ENCODE peak calls at places on chromosomes 7 and 10, in nine cellular contexts. One of them, this sample, is unnamed.

GRCh38 chr7:92708105-92709042 is 118.2 kb upstream of the FAM133B start:
- DNase-seq in ovary: no peak
- DNase-seq in spleen: no peak
- DNase-seq in IMR-90: no peak
- DNase-seq in HCT116: no peak
- DNase-seq in breast epithelium: no peak
- DNase-seq in right lobe of liver: no peak
- DNase-seq in uterus: no peak
- DNase-seq in lower leg skin: no peak
- DNase-seq in this sample: no peak

GRCh38 chr10:58164517-58164916 is 103.2 kb downstream of the IPMK start:
- DNase-seq in ovary: no peak
- DNase-seq in uterus: no peak
- DNase-seq in IMR-90: no peak
- DNase-seq in right lobe of liver: no peak
- DNase-seq in breast epithelium: no peak
- DNase-seq in lower leg skin: no peak
- DNase-seq in spleen: no peak
- DNase-seq in HCT116: no peak
- DNase-seq in this sample: no peak

GRCh38 chr7:105623378-105623777 is 42.1 kb upstream of the EFCAB10 start:
- DNase-seq in breast epithelium: no peak
- DNase-seq in IMR-90: no peak
- DNase-seq in spleen: no peak
- DNase-seq in HCT116: no peak
- DNase-seq in ovary: no peak
- DNase-seq in lower leg skin: no peak
- DNase-seq in uterus: no peak
- DNase-seq in right lobe of liver: no peak
- DNase-seq in this sample: no peak

GRCh38 chr7:144720139-144720538 is 115.7 kb downstream of the TPK1 start:
- DNase-seq in breast epithelium: no peak
- DNase-seq in ovary: no peak
- DNase-seq in spleen: no peak
- DNase-seq in uterus: no peak
- DNase-seq in HCT116: peak; percentile 13
- DNase-seq in lower leg skin: no peak
- DNase-seq in right lobe of liver: no peak
- DNase-seq in IMR-90: no peak
- DNase-seq in this sample: peak; percentile 8

GRCh38 chr10:121300723-121301122 is 297.5 kb downstream of the FGFR2 start:
- DNase-seq in IMR-90: no peak
- DNase-seq in uterus: no peak
- DNase-seq in lower leg skin: no peak
- DNase-seq in breast epithelium: no peak
- DNase-seq in spleen: no peak
- DNase-seq in right lobe of liver: no peak
- DNase-seq in HCT116: no peak
- DNase-seq in ovary: no peak
- DNase-seq in this sample: no peak

GRCh38 chr10:73253226-73253557 is 748 bp upstream of the MRPS16 start:
- DNase-seq in lower leg skin: no peak
- DNase-seq in breast epithelium: no peak
- DNase-seq in spleen: no peak
- DNase-seq in right lobe of liver: no peak
- DNase-seq in ovary: no peak
- DNase-seq in HCT116: no peak
- DNase-seq in uterus: no peak
- DNase-seq in IMR-90: no peak
- DNase-seq in this sample: no peak

GRCh38 chr10:23035569-23035968 is 59.8 kb upstream of the MSRB2 start:
- DNase-seq in breast epithelium: no peak
- DNase-seq in HCT116: peak; percentile 21
- DNase-seq in lower leg skin: no peak
- DNase-seq in spleen: no peak
- DNase-seq in right lobe of liver: no peak
- DNase-seq in ovary: no peak
- DNase-seq in IMR-90: no peak
- DNase-seq in uterus: no peak
- DNase-seq in this sample: no peak

GRCh38 chr7:55063633-55064032 is 44.8 kb downstream of the EGFR start:
- DNase-seq in HCT116: no peak
- DNase-seq in right lobe of liver: no peak
- DNase-seq in IMR-90: peak; percentile 78
- DNase-seq in spleen: no peak
- DNase-seq in ovary: no peak
- DNase-seq in breast epithelium: no peak
- DNase-seq in lower leg skin: no peak
- DNase-seq in uterus: no peak
- DNase-seq in this sample: peak; percentile 89

GRCh38 chr10:101856626-101857025 is 13.0 kb upstream of the KCNIP2 start:
- DNase-seq in IMR-90: peak; percentile 62
- DNase-seq in breast epithelium: no peak
- DNase-seq in ovary: no peak
- DNase-seq in right lobe of liver: no peak
- DNase-seq in HCT116: no peak
- DNase-seq in spleen: no peak
- DNase-seq in uterus: no peak
- DNase-seq in lower leg skin: no peak
- DNase-seq in this sample: no peak

GRCh38 chr10:45427305-45427955 is 53.4 kb downstream of the ALOX5 start:
- DNase-seq in IMR-90: no peak
- DNase-seq in ovary: no peak
- DNase-seq in right lobe of liver: no peak
- DNase-seq in lower leg skin: no peak
- DNase-seq in breast epithelium: no peak
- DNase-seq in spleen: peak; percentile 73
- DNase-seq in HCT116: no peak
- DNase-seq in uterus: no peak
- DNase-seq in this sample: no peak

GRCh38 chr7:90345548-90346319 is 782 bp upstream of the GTPBP10 start:
- DNase-seq in spleen: no peak
- DNase-seq in HCT116: no peak
- DNase-seq in uterus: no peak
- DNase-seq in ovary: no peak
- DNase-seq in breast epithelium: no peak
- DNase-seq in lower leg skin: no peak
- DNase-seq in right lobe of liver: no peak
- DNase-seq in IMR-90: peak; percentile 42
- DNase-seq in this sample: no peak

GRCh38 chr10:60042959-60043358 is 136.6 kb upstream of the CCDC6 start:
- DNase-seq in ovary: no peak
- DNase-seq in HCT116: no peak
- DNase-seq in breast epithelium: no peak
- DNase-seq in lower leg skin: no peak
- DNase-seq in uterus: no peak
- DNase-seq in spleen: no peak
- DNase-seq in right lobe of liver: no peak
- DNase-seq in IMR-90: no peak
- DNase-seq in this sample: no peak

GRCh38 chr10:94097656-94098055 is 103.9 kb downstream of the PLCE1 start:
- DNase-seq in spleen: no peak
- DNase-seq in breast epithelium: no peak
- DNase-seq in ovary: no peak
- DNase-seq in right lobe of liver: no peak
- DNase-seq in HCT116: no peak
- DNase-seq in lower leg skin: no peak
- DNase-seq in uterus: no peak
- DNase-seq in IMR-90: peak; percentile 23
- DNase-seq in this sample: peak; percentile 50

GRCh38 chr10:27099916-27100799 is at the start of gene ANKRD26:
- DNase-seq in lower leg skin: peak; percentile 97
- DNase-seq in right lobe of liver: peak; percentile 98
- DNase-seq in uterus: peak; percentile 98
- DNase-seq in breast epithelium: peak; percentile 94
- DNase-seq in ovary: peak; percentile 98
- DNase-seq in HCT116: peak; percentile 94
- DNase-seq in spleen: peak; percentile 99
- DNase-seq in IMR-90: peak; percentile 97
- DNase-seq in this sample: peak; percentile 92
- TF ChIP-seq POLR2A in lower leg skin: no peak
- TF ChIP-seq POLR2A in right lobe of liver: peak; percentile 78
- TF ChIP-seq POLR2A in uterus: peak; percentile 82
- TF ChIP-seq POLR2A in breast epithelium: no peak
- TF ChIP-seq POLR2A in ovary: peak; percentile 69
- TF ChIP-seq POLR2A in HCT116: peak; percentile 94
- TF ChIP-seq POLR2A in spleen: peak; percentile 11
- TF ChIP-seq POLR2A in IMR-90: peak; percentile 87
- TF ChIP-seq POLR2A in this sample: peak; percentile 54

DNA sequence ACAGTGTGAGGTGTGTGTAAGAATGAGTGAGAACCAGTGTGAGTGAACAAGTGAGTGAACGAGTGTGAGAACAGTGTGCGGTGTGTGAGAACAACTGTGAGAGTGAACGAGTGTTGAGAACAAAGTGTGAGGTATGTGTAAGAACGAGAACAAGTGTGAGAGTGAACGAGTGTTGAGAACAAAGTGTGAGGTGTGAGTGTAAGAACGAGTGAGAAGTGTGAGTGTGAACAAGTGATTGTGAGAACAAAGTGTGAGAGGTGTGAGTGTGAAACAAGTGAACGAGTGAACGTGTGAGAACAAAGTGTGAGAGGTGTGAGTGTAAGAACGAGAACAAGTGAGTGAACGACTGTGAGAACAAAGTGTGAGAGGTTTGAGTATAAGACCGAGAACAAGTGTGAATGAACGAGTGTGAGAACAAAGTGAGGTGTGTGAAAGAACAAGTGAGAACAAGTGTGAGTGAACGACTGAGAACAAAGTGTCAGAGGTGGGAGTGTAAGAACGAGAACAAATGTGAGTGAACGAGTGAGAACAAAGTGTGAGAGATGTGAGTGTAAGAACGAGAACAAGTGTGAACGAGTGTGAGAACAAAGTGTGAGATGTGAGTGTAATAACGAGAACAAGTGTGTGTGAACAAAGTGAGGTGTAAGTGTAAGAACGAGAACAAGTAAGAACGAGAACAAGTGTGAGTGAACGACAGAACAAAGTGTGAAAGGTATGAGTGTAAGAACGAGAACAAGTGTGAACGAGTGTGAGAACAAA is 47.9 kb downstream of the ESYT2 start:
- DNase-seq in IMR-90: no peak
- DNase-seq in lower leg skin: no peak
- DNase-seq in breast epithelium: no peak
- DNase-seq in spleen: no peak
- DNase-seq in HCT116: no peak
- DNase-seq in ovary: no peak
- DNase-seq in uterus: no peak
- DNase-seq in right lobe of liver: no peak
- DNase-seq in this sample: no peak
- TF ChIP-seq POLR2A in IMR-90: no peak
- TF ChIP-seq POLR2A in lower leg skin: no peak
- TF ChIP-seq POLR2A in breast epithelium: no peak
- TF ChIP-seq POLR2A in spleen: no peak
- TF ChIP-seq POLR2A in HCT116: no peak
- TF ChIP-seq POLR2A in ovary: no peak
- TF ChIP-seq POLR2A in uterus: no peak
- TF ChIP-seq POLR2A in right lobe of liver: no peak
- TF ChIP-seq POLR2A in this sample: no peak

GRCh38 chr7:139683137-139683871 is 94.5 kb downstream of the HIPK2 start:
- DNase-seq in breast epithelium: peak; percentile 50
- DNase-seq in ovary: no peak
- DNase-seq in spleen: no peak
- DNase-seq in IMR-90: peak; percentile 61
- DNase-seq in lower leg skin: no peak
- DNase-seq in right lobe of liver: no peak
- DNase-seq in uterus: no peak
- DNase-seq in HCT116: no peak
- DNase-seq in this sample: no peak
- TF ChIP-seq POLR2A in breast epithelium: no peak
- TF ChIP-seq POLR2A in ovary: no peak
- TF ChIP-seq POLR2A in spleen: no peak
- TF ChIP-seq POLR2A in IMR-90: no peak
- TF ChIP-seq POLR2A in lower leg skin: no peak
- TF ChIP-seq POLR2A in right lobe of liver: no peak
- TF ChIP-seq POLR2A in uterus: no peak
- TF ChIP-seq POLR2A in HCT116: no peak
- TF ChIP-seq POLR2A in this sample: no peak

GRCh38 chr10:80455461-80456345 is 1.6 kb downstream of the TSPAN14 start:
- DNase-seq in HCT116: no peak
- DNase-seq in right lobe of liver: no peak
- DNase-seq in lower leg skin: no peak
- DNase-seq in ovary: no peak
- DNase-seq in IMR-90: no peak
- DNase-seq in spleen: no peak
- DNase-seq in breast epithelium: no peak
- DNase-seq in uterus: no peak
- DNase-seq in this sample: no peak

GRCh38 chr10:80453715-80454525 is at the start of gene TSPAN14:
- DNase-seq in IMR-90: peak; percentile 79
- DNase-seq in right lobe of liver: peak; percentile 90
- DNase-seq in lower leg skin: peak; percentile 75
- DNase-seq in spleen: peak; percentile 97
- DNase-seq in uterus: peak; percentile 86
- DNase-seq in HCT116: no peak
- DNase-seq in breast epithelium: peak; percentile 73
- DNase-seq in ovary: peak; percentile 86
- DNase-seq in this sample: peak; percentile 91

GRCh38 chr10:80452688-80453391 is 1.3 kb upstream of the TSPAN14 start:
- DNase-seq in lower leg skin: no peak
- DNase-seq in breast epithelium: no peak
- DNase-seq in ovary: no peak
- DNase-seq in HCT116: no peak
- DNase-seq in uterus: peak; percentile 51
- DNase-seq in spleen: no peak
- DNase-seq in IMR-90: no peak
- DNase-seq in right lobe of liver: no peak
- DNase-seq in this sample: no peak

GRCh38 chr10:80453392-80453714 is 757 bp upstream of the TSPAN14 start:
- DNase-seq in breast epithelium: no peak
- DNase-seq in uterus: no peak
- DNase-seq in right lobe of liver: no peak
- DNase-seq in ovary: no peak
- DNase-seq in lower leg skin: no peak
- DNase-seq in spleen: peak; percentile 80
- DNase-seq in IMR-90: no peak
- DNase-seq in HCT116: no peak
- DNase-seq in this sample: no peak

GRCh38 chr10:80454526-80455460 is 683 bp downstream of the TSPAN14 start:
- DNase-seq in spleen: peak; percentile 92
- DNase-seq in right lobe of liver: peak; percentile 77
- DNase-seq in breast epithelium: no peak
- DNase-seq in lower leg skin: no peak
- DNase-seq in uterus: peak; percentile 36
- DNase-seq in HCT116: no peak
- DNase-seq in ovary: peak; percentile 46
- DNase-seq in IMR-90: no peak
- DNase-seq in this sample: peak; percentile 53
- TF ChIP-seq POLR2A in spleen: no peak
- TF ChIP-seq POLR2A in right lobe of liver: no peak
- TF ChIP-seq POLR2A in breast epithelium: no peak
- TF ChIP-seq POLR2A in lower leg skin: no peak
- TF ChIP-seq POLR2A in uterus: no peak
- TF ChIP-seq POLR2A in HCT116: no peak
- TF ChIP-seq POLR2A in ovary: no peak
- TF ChIP-seq POLR2A in IMR-90: no peak
- TF ChIP-seq POLR2A in this sample: no peak

This sample was measured in H54.